ENCODE peak calls at places on chromosomes 13 and 19, in four cellular contexts. H, A, D and T are unnamed samples.

GRCh38 chr13:113860579-113861432 is 3.1 kb downstream of the GAS6 start:
- DNase-seq in A (no peak), H (no peak), D (peak), T (peak)

GRCh38 chr19:39970424-39970673 is 616 bp upstream of the PSMC4 start:
- DNase-seq in D (no peak), A (no peak), H (no peak), T (no peak)

GRCh38 chr13:77377016-77377415 is 50.1 kb upstream of the MYCBP2 start:
- DNase-seq in D (no peak), A (no peak), H (no peak), T (no peak)

GRCh38 chr13:106503730-106504129 is 31.7 kb downstream of the EFNB2 start:
- DNase-seq in A (no peak), H (no peak), D (no peak), T (no peak)

GRCh38 chr19:1166872-1167573 is 7.0 kb downstream of the SBNO2 start:
- DNase-seq in A (no peak), H (no peak), D (no peak), T (no peak)

GRCh38 chr13:51728972-51729371 is 75.0 kb downstream of the DHRS12 start:
- DNase-seq in A (no peak), H (no peak), D (no peak), T (no peak)

GRCh38 chr13:95164830-95165229 is 136.4 kb downstream of the ABCC4 start:
- DNase-seq in H (no peak), D (no peak), A (no peak), T (no peak)

GRCh38 chr19:612941-613340 is 20.4 kb downstream of the POLRMT start:
- DNase-seq in D (no peak), A (no peak), H (no peak), T (no peak)

GRCh38 chr19:35013820-35014754 is 14.0 kb downstream of the GRAMD1A start:
- DNase-seq in A (peak), H (no peak), D (no peak), T (no peak)

GRCh38 chr19:10587022-10587838 is at the start of gene AP1M2:
- DNase-seq in H (no peak), A (no peak), D (no peak), T (no peak)

GRCh38 chr13:113647351-113648217 is 10.4 kb downstream of the ATP4B start:
- DNase-seq in D (peak), H (no peak), A (no peak), T (peak)

GRCh38 chr13:50236898-50237318 is 221.7 kb downstream of the KCNRG start:
- DNase-seq in H (no peak), A (no peak), D (no peak), T (no peak)

GRCh38 chr19:5156231-5156986 is 184.2 kb downstream of the PTPRS start:
- DNase-seq in A (peak), D (peak), H (no peak), T (no peak)

GRCh38 chr13:30370146-30370545 is 52.1 kb upstream of the UBE2L5 start:
- DNase-seq in D (peak), A (no peak), H (no peak), T (no peak)

GRCh38 chr13:109131698-109132257 is 502.4 kb downstream of the MYO16 start:
- DNase-seq in D (no peak), H (no peak), A (peak), T (no peak)

GRCh38 chr13:20977394-20977793 is 74.8 kb upstream of the XPO4 start:
- DNase-seq in H (no peak), D (no peak), A (no peak), T (no peak)

GRCh38 chr19:47719047-47719885 is 6.0 kb downstream of the EHD2 start:
- DNase-seq in A (no peak), H (no peak), D (peak), T (no peak)

GRCh38 chr19:17719730-17720486 is 628 bp downstream of the MAP1S start:
- DNase-seq in A (peak), H (no peak), D (no peak), T (no peak)

GRCh38 chr19:29308977-29309520 is 96.1 kb upstream of the UQCRFS1 start:
- DNase-seq in H (no peak), A (no peak), D (no peak), T (no peak)

DNA sequence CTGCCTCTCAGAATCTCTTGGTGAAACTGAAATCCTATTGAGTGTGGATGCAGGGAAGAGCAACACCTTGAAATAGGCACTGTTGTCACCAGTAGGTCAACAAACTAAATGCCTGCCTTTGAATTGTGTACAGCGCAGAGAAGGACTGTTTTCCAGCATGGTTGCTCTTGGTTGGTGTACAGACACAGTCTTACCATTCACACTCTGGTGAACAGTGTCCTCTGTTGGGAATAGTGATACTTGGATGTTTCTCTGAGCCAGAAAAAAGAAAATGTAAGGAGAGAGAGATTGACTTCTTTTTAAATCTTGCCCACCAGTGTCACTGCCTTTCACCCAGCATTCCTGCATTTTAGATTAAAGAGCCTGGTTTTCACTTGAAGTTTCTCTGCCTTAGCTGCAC is 179.7 kb downstream of the STK24 start:
- DNase-seq in A (no peak), H (no peak), D (no peak), T (no peak)
- TF ChIP-seq CTCF in A (no peak), H (no peak), D (peak), T (no peak)

GRCh38 chr19:3575949-3576673 is 3.4 kb downstream of the HMG20B start:
- DNase-seq in A (peak), D (no peak), H (no peak), T (no peak)

GRCh38 chr19:3573858-3574637 is 1.3 kb downstream of the HMG20B start:
- DNase-seq in D (peak), H (peak), A (peak), T (peak)

GRCh38 chr19:3576696-3577443 is 4.1 kb downstream of the HMG20B start:
- DNase-seq in H (peak), D (peak), A (peak), T (no peak)

GRCh38 chr19:3573162-3573857 is 566 bp downstream of the HMG20B start:
- DNase-seq in A (no peak), H (no peak), D (peak), T (no peak)

GRCh38 chr19:3575260-3575741 is 2.6 kb downstream of the HMG20B start:
- DNase-seq in D (no peak), A (peak), H (no peak), T (no peak)
- TF ChIP-seq CTCF in D (no peak), A (no peak), H (peak), T (peak)

GRCh38 chr19:54646331-54646841 is 16.1 kb downstream of the LILRB1 start:
- DNase-seq in A (no peak), H (no peak), D (no peak), T (no peak)

GRCh38 chr19:54638683-54639082 is 8.4 kb downstream of the LILRB1 start:
- DNase-seq in A (no peak), D (no peak), H (no peak), T (no peak)

GRCh38 chr19:54648129-54648528 is 14.7 kb upstream of the LILRB4 start:
- DNase-seq in D (no peak), A (no peak), H (no peak), T (no peak)

GRCh38 chr19:54644056-54644455 is 13.8 kb downstream of the LILRB1 start:
- DNase-seq in H (no peak), A (no peak), D (no peak), T (no peak)
- TF ChIP-seq CTCF in H (no peak), A (no peak), D (no peak), T (no peak)

GRCh38 chr13:98717891-98718290 is 34.6 kb downstream of the SLC15A1 start:
- DNase-seq in D (no peak), A (no peak), H (no peak), T (no peak)
- TF ChIP-seq CTCF in D (no peak), A (no peak), H (no peak), T (no peak)